ENCODE peak calls at places on chromosomes 11 and 22, in six cellular contexts. M, B, U, N, T and I are unnamed samples.
A peak's percentile ranks its signal among the peaks of the same experiment; 100 is the strongest.

GRCh38 chr11:114774599-114775365 is 96.5 kb downstream of the NXPE2 start:
- DNase-seq in T (no peak), N (peak; percentile 2), U (no peak), B (no peak), M (no peak), I (peak; percentile 67)

GRCh38 chr22:24216541-24217209 is 28.2 kb downstream of the GGT5 start:
- DNase-seq in B (no peak), U (no peak), M (no peak), T (no peak), N (no peak), I (no peak)

GRCh38 chr11:76759092-76759491 is 24.1 kb upstream of the TSKU start:
- DNase-seq in M (no peak), T (no peak), N (no peak), U (no peak), B (no peak), I (no peak)

GRCh38 chr11:26322335-26323067 is 9.4 kb upstream of the ANO3 start:
- DNase-seq in T (no peak), M (no peak), B (no peak), N (no peak), U (no peak), I (no peak)

GRCh38 chr11:65470433-65470832 is 28.4 kb upstream of the MALAT1 start:
- DNase-seq in M (no peak), T (no peak), U (no peak), N (no peak), B (no peak), I (no peak)

GRCh38 chr11:81959341-81959740 is 774.3 kb downstream of the FAM181B start:
- DNase-seq in N (no peak), U (no peak), B (no peak), M (no peak), T (no peak), I (no peak)

GRCh38 chr11:76673164-76674142 is 2.9 kb upstream of the LRRC32 start:
- DNase-seq in U (no peak), N (no peak), B (no peak), M (no peak), T (no peak), I (no peak)

GRCh38 chr11:8241373-8242112 is 22.1 kb downstream of the LMO1 start:
- DNase-seq in M (no peak), N (no peak), B (no peak), T (no peak), U (no peak), I (no peak)

GRCh38 chr11:88231894-88232482 is 56.7 kb upstream of the RAB38 start:
- DNase-seq in M (no peak), U (no peak), B (no peak), T (no peak), N (peak; percentile 5), I (no peak)

GRCh38 chr11:83676061-83676460 is 389.9 kb upstream of the CCDC90B start:
- DNase-seq in T (no peak), N (no peak), M (no peak), U (no peak), B (no peak), I (no peak)

GRCh38 chr22:44995282-44995597 is 14.6 kb downstream of the PHF21B start:
- DNase-seq in U (no peak), N (no peak), T (no peak), M (no peak), B (no peak), I (no peak)

GRCh38 chr11:16815047-16815767 is 76.8 kb downstream of the C11orf58 start:
- DNase-seq in B (no peak), U (no peak), T (no peak), N (no peak), M (no peak), I (no peak)

GRCh38 chr11:111469200-111469599 is 43.0 kb downstream of the BTG4 start:
- DNase-seq in M (no peak), B (no peak), T (no peak), N (no peak), U (peak; percentile 10), I (no peak)

GRCh38 chr11:116535954-116536353 is 236.8 kb downstream of the BUD13 start:
- DNase-seq in T (no peak), U (no peak), M (no peak), B (no peak), N (no peak), I (peak; percentile 45)

GRCh38 chr22:30575011-30575671 is 676 bp upstream of the GAL3ST1 start:
- DNase-seq in T (no peak), B (no peak), M (no peak), N (no peak), U (no peak), I (no peak)

GRCh38 chr11:116595305-116595880 is 177.4 kb downstream of the BUD13 start:
- DNase-seq in M (no peak), T (no peak), U (no peak), B (no peak), N (no peak), I (no peak)

GRCh38 chr22:50218996-50219727 is 18.4 kb downstream of the SELENOO start:
- DNase-seq in N (no peak), M (no peak), T (no peak), B (no peak), U (no peak), I (peak; percentile 69)

GRCh38 chr11:35688023-35688422 is 25.4 kb downstream of the TRIM44 start:
- DNase-seq in T (no peak), B (no peak), N (no peak), U (peak; percentile 2), M (no peak), I (no peak)

GRCh38 chr22:47372111-47372581 is 609.7 kb downstream of the TBC1D22A start:
- DNase-seq in N (no peak), B (no peak), T (no peak), U (no peak), M (peak; percentile 20), I (no peak)

GRCh38 chr22:22756109-22756508 is 111.7 kb downstream of the GGTLC2 start:
- DNase-seq in U (no peak), T (no peak), B (no peak), N (no peak), M (no peak), I (no peak)

GRCh38 chr11:40030867-40031266 is 1428.6 kb downstream of the LRRC4C start:
- DNase-seq in T (no peak), B (no peak), U (no peak), N (no peak), M (no peak), I (no peak)

GRCh38 chr22:49934144-49934890 is 15.9 kb downstream of the CRELD2 start:
- DNase-seq in B (no peak), T (peak; percentile 41), N (no peak), M (peak; percentile 56), U (no peak), I (no peak)

GRCh38 chr22:29315286-29316195 is at the start of gene RASL10A:
- DNase-seq in B (no peak), M (no peak), T (no peak), N (no peak), U (no peak), I (no peak)

GRCh38 chr11:31437742-31438435 is 68.2 kb downstream of the DNAJC24 start:
- DNase-seq in U (peak; percentile 30), M (no peak), T (no peak), B (no peak), N (peak; percentile 56), I (no peak)

GRCh38 chr22:23904855-23905254 is 10.7 kb downstream of the MIF start:
- DNase-seq in U (no peak), N (no peak), B (no peak), M (no peak), T (no peak), I (no peak)

GRCh38 chr22:45125198-45125597 is 38.5 kb upstream of the NUP50 start:
- DNase-seq in B (no peak), T (no peak), N (peak; percentile 13), U (no peak), M (no peak), I (no peak)

GRCh38 chr11:44774131-44774530 is 47.4 kb downstream of the TSPAN18 start:
- DNase-seq in B (no peak), M (no peak), N (no peak), U (no peak), T (no peak), I (peak; percentile 50)

GRCh38 chr11:105718641-105719040 is 108.8 kb downstream of the GRIA4 start:
- DNase-seq in T (no peak), N (peak; percentile 34), B (no peak), U (no peak), M (no peak), I (no peak)

GRCh38 chr22:24436553-24436952 is 9.2 kb downstream of the ADORA2A start:
- DNase-seq in M (no peak), U (no peak), B (no peak), N (no peak), T (no peak), I (no peak)

GRCh38 chr22:40666151-40666848 is 13.0 kb upstream of the MCHR1 start:
- DNase-seq in N (no peak), U (no peak), T (no peak), M (no peak), B (no peak), I (no peak)

GRCh38 chr11:134764966-134765365 is 352.9 kb upstream of the B3GAT1 start:
- DNase-seq in N (no peak), U (no peak), B (no peak), M (no peak), T (no peak), I (no peak)

GRCh38 chr11:103798456-103798855 is 238.0 kb upstream of the DDI1 start:
- DNase-seq in M (no peak), N (no peak), T (no peak), U (no peak), B (no peak), I (no peak)

GRCh38 chr11:77115181-77115611 is 12.6 kb downstream of the OMP start:
- DNase-seq in U (no peak), B (no peak), T (no peak), M (no peak), N (no peak), I (no peak)